ENCODE peak calls at places on chromosomes 6 and 20, in six cellular contexts. One of them, this sample, is unnamed. For H3K36me3, the result is how much of the 10 kb centered on the place peaks cover.

GRCh38 chr6:138688580-138688979 is 85.0 kb upstream of the CCDC28A start:
- DNase-seq in stomach: no peak
- DNase-seq in neural progenitor cell: no peak
- DNase-seq in heart left ventricle: no peak
- DNase-seq in transverse colon: no peak
- DNase-seq in cardiac muscle cell: no peak
- DNase-seq in this sample: no peak

GRCh38 chr6:35810831-35811698 is 5.9 kb downstream of the LHFPL5 start:
- DNase-seq in stomach: no peak
- DNase-seq in neural progenitor cell: no peak
- DNase-seq in heart left ventricle: no peak
- DNase-seq in transverse colon: no peak
- DNase-seq in cardiac muscle cell: no peak
- DNase-seq in this sample: no peak

GRCh38 chr6:52573295-52573694 is 3.6 kb downstream of the TRAM2 start:
- DNase-seq in stomach: no peak
- DNase-seq in neural progenitor cell: peak
- DNase-seq in heart left ventricle: no peak
- DNase-seq in transverse colon: no peak
- DNase-seq in cardiac muscle cell: peak
- DNase-seq in this sample: no peak

GRCh38 chr6:139135578-139136545 is 982 bp downstream of the HECA start:
- DNase-seq in stomach: peak
- DNase-seq in neural progenitor cell: peak
- DNase-seq in heart left ventricle: peak
- DNase-seq in transverse colon: peak
- DNase-seq in cardiac muscle cell: peak
- DNase-seq in this sample: no peak

GRCh38 chr6:5667737-5668136 is 339.0 kb downstream of the NRN1 start:
- DNase-seq in stomach: no peak
- DNase-seq in neural progenitor cell: no peak
- DNase-seq in heart left ventricle: no peak
- DNase-seq in transverse colon: no peak
- DNase-seq in cardiac muscle cell: no peak
- DNase-seq in this sample: no peak

GRCh38 chr6:87315071-87315470 is 7.3 kb upstream of the SMIM8 start:
- DNase-seq in stomach: no peak
- DNase-seq in neural progenitor cell: no peak
- DNase-seq in heart left ventricle: no peak
- DNase-seq in transverse colon: no peak
- DNase-seq in cardiac muscle cell: no peak
- DNase-seq in this sample: no peak

GRCh38 chr20:4369798-4370124 is 351.9 kb upstream of the PRND start:
- DNase-seq in stomach: no peak
- DNase-seq in neural progenitor cell: no peak
- DNase-seq in heart left ventricle: no peak
- DNase-seq in transverse colon: no peak
- DNase-seq in cardiac muscle cell: no peak
- DNase-seq in this sample: no peak

GRCh38 chr20:19986419-19986818 is 30.7 kb upstream of the NAA20 start:
- DNase-seq in stomach: no peak
- DNase-seq in neural progenitor cell: no peak
- DNase-seq in heart left ventricle: no peak
- DNase-seq in transverse colon: no peak
- DNase-seq in cardiac muscle cell: no peak
- DNase-seq in this sample: no peak

GRCh38 chr6:16511048-16511660 is 250.1 kb downstream of the ATXN1 start:
- DNase-seq in stomach: no peak
- DNase-seq in neural progenitor cell: peak
- DNase-seq in heart left ventricle: no peak
- DNase-seq in transverse colon: no peak
- DNase-seq in cardiac muscle cell: peak
- DNase-seq in this sample: no peak

GRCh38 chr6:77123527-77123926 is 339.8 kb downstream of the HTR1B start:
- DNase-seq in stomach: no peak
- DNase-seq in neural progenitor cell: no peak
- DNase-seq in heart left ventricle: no peak
- DNase-seq in transverse colon: no peak
- DNase-seq in cardiac muscle cell: no peak
- DNase-seq in this sample: no peak

GRCh38 chr20:61832181-61832580 is 233.5 kb downstream of the TAF4 start:
- DNase-seq in stomach: no peak
- DNase-seq in neural progenitor cell: no peak
- DNase-seq in heart left ventricle: peak
- DNase-seq in transverse colon: no peak
- DNase-seq in cardiac muscle cell: no peak
- DNase-seq in this sample: no peak

GRCh38 chr6:134288538-134289203 is 29.2 kb downstream of the SGK1 start:
- DNase-seq in stomach: no peak
- DNase-seq in neural progenitor cell: no peak
- DNase-seq in heart left ventricle: no peak
- DNase-seq in transverse colon: no peak
- DNase-seq in cardiac muscle cell: no peak
- DNase-seq in this sample: no peak

GRCh38 chr6:35034411-35035171 is 106.5 kb downstream of the TCP11 start:
- DNase-seq in stomach: peak
- DNase-seq in neural progenitor cell: no peak
- DNase-seq in heart left ventricle: peak
- DNase-seq in transverse colon: peak
- DNase-seq in cardiac muscle cell: no peak
- DNase-seq in this sample: no peak

GRCh38 chr6:35258858-35259193 is 709 bp upstream of the ZNF76 start:
- DNase-seq in stomach: peak
- DNase-seq in neural progenitor cell: no peak
- DNase-seq in heart left ventricle: no peak
- DNase-seq in transverse colon: no peak
- DNase-seq in cardiac muscle cell: peak
- DNase-seq in this sample: no peak

GRCh38 chr6:2616796-2617195 is 133.9 kb downstream of the MYLK4 start:
- DNase-seq in stomach: no peak
- DNase-seq in neural progenitor cell: peak
- DNase-seq in heart left ventricle: no peak
- DNase-seq in transverse colon: no peak
- DNase-seq in cardiac muscle cell: no peak
- DNase-seq in this sample: no peak

GRCh38 chr6:22785036-22785435 is 215.7 kb downstream of the HDGFL1 start:
- DNase-seq in stomach: no peak
- DNase-seq in neural progenitor cell: peak
- DNase-seq in heart left ventricle: no peak
- DNase-seq in transverse colon: no peak
- DNase-seq in cardiac muscle cell: peak
- DNase-seq in this sample: no peak

GRCh38 chr6:42571611-42572342 is 7.9 kb downstream of the UBR2 start:
- DNase-seq in stomach: no peak
- DNase-seq in neural progenitor cell: no peak
- DNase-seq in heart left ventricle: no peak
- DNase-seq in transverse colon: no peak
- DNase-seq in cardiac muscle cell: no peak
- DNase-seq in this sample: no peak

GRCh38 chr6:34586327-34587040 is 30.4 kb upstream of the SPDEF start:
- DNase-seq in stomach: no peak
- DNase-seq in neural progenitor cell: no peak
- DNase-seq in heart left ventricle: no peak
- DNase-seq in transverse colon: no peak
- DNase-seq in cardiac muscle cell: no peak
- DNase-seq in this sample: no peak

GRCh38 chr20:51884561-51884960 is 82.2 kb upstream of the SALL4 start:
- DNase-seq in stomach: no peak
- DNase-seq in neural progenitor cell: no peak
- DNase-seq in heart left ventricle: no peak
- DNase-seq in transverse colon: no peak
- DNase-seq in cardiac muscle cell: no peak
- DNase-seq in this sample: no peak

GRCh38 chr20:41533537-41534136 is 84.5 kb downstream of the CHD6 start:
- DNase-seq in stomach: peak
- DNase-seq in neural progenitor cell: no peak
- DNase-seq in heart left ventricle: no peak
- DNase-seq in transverse colon: no peak
- DNase-seq in cardiac muscle cell: no peak
- DNase-seq in this sample: no peak

GRCh38 chr20:4811257-4811656 is 89.5 kb downstream of the PRND start:
- DNase-seq in stomach: no peak
- DNase-seq in neural progenitor cell: no peak
- DNase-seq in heart left ventricle: no peak
- DNase-seq in transverse colon: no peak
- DNase-seq in cardiac muscle cell: no peak
- DNase-seq in this sample: no peak

GRCh38 chr20:25278636-25279361 is 30.9 kb downstream of the PYGB start:
- DNase-seq in stomach: peak
- DNase-seq in neural progenitor cell: no peak
- DNase-seq in heart left ventricle: peak
- DNase-seq in transverse colon: peak
- DNase-seq in cardiac muscle cell: no peak
- DNase-seq in this sample: no peak

GRCh38 chr20:5950271-5951031 is at the start of the genes MCM8 and TRMT6:
- DNase-seq in stomach: peak
- DNase-seq in neural progenitor cell: peak
- DNase-seq in heart left ventricle: peak
- DNase-seq in transverse colon: peak
- DNase-seq in cardiac muscle cell: peak
- DNase-seq in this sample: no peak
- H3K36me3 ChIP-seq in stomach: half or more
- H3K36me3 ChIP-seq in neural progenitor cell: under half
- H3K36me3 ChIP-seq in heart left ventricle: under half
- H3K36me3 ChIP-seq in transverse colon: under half
- H3K36me3 ChIP-seq in cardiac muscle cell: under half
- H3K36me3 ChIP-seq in this sample: under half

GRCh38 chr6:1378224-1379025 is 11.0 kb upstream of the FOXF2 start:
- DNase-seq in stomach: no peak
- DNase-seq in neural progenitor cell: peak
- DNase-seq in heart left ventricle: no peak
- DNase-seq in transverse colon: no peak
- DNase-seq in cardiac muscle cell: no peak
- DNase-seq in this sample: peak

GRCh38 chr6:1379810-1380198 is 9.6 kb upstream of the FOXF2 start:
- DNase-seq in stomach: no peak
- DNase-seq in neural progenitor cell: no peak
- DNase-seq in heart left ventricle: no peak
- DNase-seq in transverse colon: no peak
- DNase-seq in cardiac muscle cell: no peak
- DNase-seq in this sample: no peak

GRCh38 chr6:1377526-1378223 is 11.7 kb upstream of the FOXF2 start:
- DNase-seq in stomach: no peak
- DNase-seq in neural progenitor cell: no peak
- DNase-seq in heart left ventricle: no peak
- DNase-seq in transverse colon: no peak
- DNase-seq in cardiac muscle cell: no peak
- DNase-seq in this sample: peak

GRCh38 chr6:1380625-1381396 is 8.6 kb upstream of the FOXF2 start:
- DNase-seq in stomach: no peak
- DNase-seq in neural progenitor cell: peak
- DNase-seq in heart left ventricle: no peak
- DNase-seq in transverse colon: no peak
- DNase-seq in cardiac muscle cell: no peak
- DNase-seq in this sample: no peak

GRCh38 chr6:1379026-1379809 is 10.2 kb upstream of the FOXF2 start:
- DNase-seq in stomach: no peak
- DNase-seq in neural progenitor cell: peak
- DNase-seq in heart left ventricle: no peak
- DNase-seq in transverse colon: no peak
- DNase-seq in cardiac muscle cell: no peak
- DNase-seq in this sample: peak
- TF ChIP-seq CTCF in stomach: no peak
- TF ChIP-seq CTCF in neural progenitor cell: no peak
- TF ChIP-seq CTCF in heart left ventricle: no peak
- TF ChIP-seq CTCF in transverse colon: no peak
- TF ChIP-seq CTCF in cardiac muscle cell: no peak
- TF ChIP-seq CTCF in this sample: no peak

DNA sequence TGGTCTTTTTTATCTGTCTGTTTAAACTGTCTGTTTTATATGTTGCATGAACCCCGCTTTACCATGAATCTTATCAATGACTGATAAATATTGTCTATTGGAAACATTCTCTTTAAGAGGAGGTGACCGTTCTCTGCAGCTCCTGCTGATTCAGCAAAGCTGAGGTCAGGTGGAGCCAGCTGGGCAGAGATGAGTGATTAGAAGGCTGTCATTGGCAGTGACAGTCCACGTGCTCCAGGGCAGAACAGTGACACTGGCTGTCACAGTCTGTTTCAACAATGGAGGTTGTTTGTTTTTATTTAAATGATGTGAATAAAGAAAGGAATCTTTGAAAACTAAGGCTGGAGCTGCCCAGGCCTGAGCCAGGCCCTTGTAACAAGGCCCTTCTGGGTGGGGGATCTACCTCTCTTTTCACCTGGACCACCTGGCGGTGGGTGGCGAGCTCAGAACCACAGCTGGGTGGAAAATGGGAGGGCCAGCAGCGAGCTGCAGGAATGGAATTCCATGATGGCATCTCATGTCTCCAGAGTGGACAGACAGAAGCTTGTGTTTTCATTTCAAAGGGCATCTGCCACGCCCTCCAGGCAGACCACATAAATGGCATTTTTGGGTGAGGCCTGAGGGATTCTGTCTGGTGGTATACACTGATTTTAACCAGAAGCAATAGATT is 12.6 kb downstream of the SYNJ2 start:
- DNase-seq in stomach: no peak
- DNase-seq in neural progenitor cell: no peak
- DNase-seq in heart left ventricle: no peak
- DNase-seq in transverse colon: no peak
- DNase-seq in cardiac muscle cell: no peak
- DNase-seq in this sample: no peak
- H3K36me3 ChIP-seq in stomach: under half
- H3K36me3 ChIP-seq in neural progenitor cell: under half
- H3K36me3 ChIP-seq in heart left ventricle: under half
- H3K36me3 ChIP-seq in transverse colon: under half
- H3K36me3 ChIP-seq in cardiac muscle cell: under half
- H3K36me3 ChIP-seq in this sample: under half

GRCh38 chr20:48957521-48957920 is 36.0 kb downstream of the ARFGEF2 start:
- DNase-seq in stomach: no peak
- DNase-seq in neural progenitor cell: no peak
- DNase-seq in heart left ventricle: no peak
- DNase-seq in transverse colon: no peak
- DNase-seq in cardiac muscle cell: no peak
- DNase-seq in this sample: no peak

GRCh38 chr20:48957053-48957481 is 35.6 kb downstream of the ARFGEF2 start:
- DNase-seq in stomach: no peak
- DNase-seq in neural progenitor cell: no peak
- DNase-seq in heart left ventricle: no peak
- DNase-seq in transverse colon: no peak
- DNase-seq in cardiac muscle cell: no peak
- DNase-seq in this sample: no peak

GRCh38 chr20:48959902-48960550 is 38.5 kb downstream of the ARFGEF2 start:
- DNase-seq in stomach: no peak
- DNase-seq in neural progenitor cell: no peak
- DNase-seq in heart left ventricle: no peak
- DNase-seq in transverse colon: no peak
- DNase-seq in cardiac muscle cell: no peak
- DNase-seq in this sample: no peak

GRCh38 chr20:48956052-48956451 is 34.5 kb downstream of the ARFGEF2 start:
- DNase-seq in stomach: no peak
- DNase-seq in neural progenitor cell: no peak
- DNase-seq in heart left ventricle: no peak
- DNase-seq in transverse colon: no peak
- DNase-seq in cardiac muscle cell: no peak
- DNase-seq in this sample: no peak

DNA sequence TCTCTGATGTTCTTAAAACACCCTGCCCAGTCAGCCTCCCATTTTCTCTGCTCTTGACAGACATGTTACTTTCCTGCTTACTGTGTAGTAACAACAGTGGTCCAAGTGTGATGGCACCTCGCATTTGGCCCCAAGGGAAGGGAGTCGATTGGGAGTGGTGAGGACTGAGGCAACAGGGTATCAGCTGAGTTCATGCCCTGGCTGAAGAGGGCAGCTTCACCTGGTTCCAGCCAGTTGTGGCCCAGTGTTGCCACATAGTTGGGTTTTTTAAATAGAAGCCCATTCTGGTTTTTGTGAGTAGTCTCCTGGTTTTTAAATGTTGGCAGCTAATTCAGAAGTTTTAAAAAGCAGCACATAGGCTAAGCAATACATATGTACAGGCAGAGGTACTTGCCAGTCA is 37.2 kb downstream of the ARFGEF2 start:
- DNase-seq in stomach: no peak
- DNase-seq in neural progenitor cell: no peak
- DNase-seq in heart left ventricle: no peak
- DNase-seq in transverse colon: no peak
- DNase-seq in cardiac muscle cell: no peak
- DNase-seq in this sample: no peak
- TF ChIP-seq CTCF in stomach: no peak
- TF ChIP-seq CTCF in neural progenitor cell: no peak
- TF ChIP-seq CTCF in heart left ventricle: no peak
- TF ChIP-seq CTCF in transverse colon: no peak
- TF ChIP-seq CTCF in cardiac muscle cell: no peak
- TF ChIP-seq CTCF in this sample: no peak